ENCODE peak calls at places on chromosomes 7 and 10, in nine cellular contexts. J is upper lobe of right lung; H is activated T-helper 1 cell treated with anti-CD3 and anti-CD28 coated beads, Interleukin-2, amount 50 U/mL, for 16 hours; A is cardiac septum; E is bronchial epithelial cell; Q is transverse colon; O is AG09309; L is C1 segment of cervical spinal cord; Y is stimulated activated CD8-positive, alpha-beta memory T cell treated with anti-CD3 and anti-CD28 coated beads, Interleukin-4, amount 100 ng/mL, for 48 hours. T is an unnamed sample.

GRCh38 chr10:46329690-46330016 is 42.9 kb downstream of the ANTXRL start:
- DNase-seq in J (no peak), Y (no peak), A (no peak), O (no peak), Q (no peak), H (no peak), E (no peak), L (no peak), T (no peak)

GRCh38 chr7:111486472-111487142 is 75.7 kb downstream of the IMMP2L start:
- DNase-seq in A (no peak), H (no peak), E (peak), Y (no peak), O (peak), Q (no peak), L (no peak), J (no peak), T (no peak)

GRCh38 chr7:26667514-26668133 is 196.8 kb downstream of the SKAP2 start:
- DNase-seq in Q (peak), A (no peak), E (peak), O (peak), J (no peak), L (peak), H (peak), Y (peak), T (peak)

GRCh38 chr7:132066776-132067175 is 509.5 kb downstream of the PLXNA4 start:
- DNase-seq in O (no peak), Y (no peak), J (no peak), H (no peak), Q (peak), E (no peak), A (no peak), L (peak), T (no peak)

GRCh38 chr7:65731562-65732035 is 141.3 kb upstream of the VKORC1L1 start:
- DNase-seq in H (no peak), O (no peak), J (peak), Y (peak), Q (peak), L (no peak), E (peak), A (no peak), T (peak)

GRCh38 chr7:36441344-36442022 is 51.8 kb downstream of the ANLN start:
- DNase-seq in A (no peak), J (no peak), Q (no peak), E (peak), Y (no peak), O (no peak), H (no peak), L (no peak), T (no peak)

GRCh38 chr10:133141963-133142350 is 18.1 kb upstream of the KNDC1 start:
- DNase-seq in J (peak), H (no peak), Y (no peak), L (no peak), O (no peak), Q (no peak), E (no peak), A (peak), T (no peak)

GRCh38 chr7:17680943-17681351 is 259.3 kb downstream of the SNX13 start:
- DNase-seq in H (no peak), J (no peak), E (peak), A (no peak), Y (no peak), Q (no peak), L (no peak), O (no peak), T (no peak)

GRCh38 chr7:149856-150636 is 42.3 kb upstream of the FAM20C start:
- DNase-seq in Q (peak), E (peak), H (peak), O (no peak), A (no peak), L (peak), J (peak), Y (peak), T (peak)

GRCh38 chr7:18663321-18663720 is 167.8 kb downstream of the HDAC9 start:
- DNase-seq in H (no peak), E (no peak), A (no peak), L (no peak), Y (no peak), O (no peak), J (peak), Q (no peak), T (no peak)

GRCh38 chr10:14014423-14014822 is 316.3 kb downstream of the FRMD4A start:
- DNase-seq in H (no peak), J (no peak), Q (no peak), Y (no peak), O (no peak), A (no peak), L (no peak), E (no peak), T (no peak)

GRCh38 chr7:157423886-157424565 is 87.2 kb downstream of the DNAJB6 start:
- DNase-seq in O (no peak), E (no peak), A (no peak), Q (no peak), L (no peak), H (no peak), J (peak), Y (no peak), T (no peak)

GRCh38 chr7:132348341-132348740 is 227.9 kb downstream of the PLXNA4 start:
- DNase-seq in Q (no peak), H (no peak), Y (no peak), O (no peak), L (no peak), A (no peak), E (no peak), J (no peak), T (no peak)

GRCh38 chr7:97024209-97025129 is at the start of gene DLX5:
- DNase-seq in Y (no peak), E (peak), H (no peak), Q (no peak), A (no peak), O (no peak), L (no peak), J (no peak), T (peak)

GRCh38 chr10:62562795-62563194 is 188.6 kb downstream of the ZNF365 start:
- DNase-seq in A (no peak), E (no peak), L (no peak), H (no peak), Q (no peak), Y (no peak), O (no peak), J (no peak), T (no peak)

GRCh38 chr10:128908109-128908898 is 558.7 kb upstream of the MGMT start:
- DNase-seq in E (peak), Q (no peak), A (no peak), H (no peak), Y (no peak), O (no peak), J (no peak), L (no peak), T (no peak)

GRCh38 chr7:55247466-55247865 is 117.7 kb upstream of the LANCL2 start:
- DNase-seq in A (no peak), E (peak), J (no peak), O (no peak), H (no peak), Q (no peak), Y (no peak), L (no peak), T (no peak)

GRCh38 chr10:680745-681144 is 8.7 kb downstream of the DIP2C start:
- DNase-seq in Y (no peak), H (no peak), L (no peak), A (no peak), O (no peak), Q (no peak), E (no peak), J (no peak), T (no peak)